ENCODE peak calls at places on chromosomes 13 and 19, in five cellular contexts. E is cardiac muscle cell, A is heart left ventricle, G is uterus, T is pancreas. N is an unnamed sample.

GRCh38 chr13:91817250-91817649 is 418.8 kb downstream of the GPC5 start:
- DNase-seq in E (no peak), A (no peak), G (no peak), T (no peak), N (no peak)

GRCh38 chr13:103873725-103874124 is 807.5 kb upstream of the SLC10A2 start:
- DNase-seq in E (no peak), A (no peak), G (no peak), T (no peak), N (no peak)

GRCh38 chr19:14383898-14384669 is 2.8 kb downstream of the ADGRE5 start:
- DNase-seq in E (no peak), A (no peak), G (peak; percentile 53), T (no peak), N (no peak)

GRCh38 chr19:7986321-7987083 is 18.9 kb downstream of the ELAVL1 start:
- DNase-seq in E (no peak), A (no peak), G (no peak), T (no peak), N (peak; percentile 38)

GRCh38 chr19:45501730-45502014 is 3.4 kb downstream of the PPM1N start:
- DNase-seq in E (no peak), A (no peak), G (no peak), T (no peak), N (no peak)

GRCh38 chr19:7554990-7555864 is 19.7 kb downstream of the PNPLA6 start:
- DNase-seq in E (peak; percentile 21), A (no peak), G (no peak), T (no peak), N (no peak)

GRCh38 chr13:60135344-60135743 is 28.4 kb downstream of the DIAPH3 start:
- DNase-seq in E (no peak), A (no peak), G (no peak), T (no peak), N (no peak)

GRCh38 chr13:112796190-112796915 is 106.5 kb downstream of the ATP11A start:
- DNase-seq in E (no peak), A (no peak), G (no peak), T (no peak), N (no peak)

GRCh38 chr19:45568732-45569131 is 15.9 kb downstream of the OPA3 start:
- DNase-seq in E (no peak), A (no peak), G (no peak), T (no peak), N (no peak)

GRCh38 chr19:15935167-15935702 is 906 bp upstream of the CYP4F11 start:
- DNase-seq in E (no peak), A (no peak), G (no peak), T (no peak), N (no peak)

GRCh38 chr19:31718041-31718440 is 368.8 kb upstream of the TSHZ3 start:
- DNase-seq in E (no peak), A (no peak), G (no peak), T (no peak), N (no peak)

GRCh38 chr13:72864142-72865035 is 82.5 kb downstream of the PIBF1 start:
- DNase-seq in E (no peak), A (no peak), G (no peak), T (no peak), N (peak; percentile 30)

GRCh38 chr13:64553411-64554129 is 2676.6 kb downstream of the PCDH9 start:
- DNase-seq in E (no peak), A (no peak), G (no peak), T (no peak), N (no peak)

GRCh38 chr13:50320297-50320862 is 305.1 kb downstream of the KCNRG start:
- DNase-seq in E (no peak), A (no peak), G (no peak), T (no peak), N (no peak)

GRCh38 chr13:56622840-56623239 is 517.9 kb upstream of the PRR20A start:
- DNase-seq in E (no peak), A (no peak), G (no peak), T (no peak), N (no peak)

GRCh38 chr19:46863818-46864629 is 3.2 kb downstream of the ARHGAP35 start:
- DNase-seq in E (peak; percentile 36), A (no peak), G (no peak), T (no peak), N (peak; percentile 38)

GRCh38 chr13:77515785-77516184 is 19.7 kb upstream of the SCEL start:
- DNase-seq in E (no peak), A (no peak), G (no peak), T (no peak), N (no peak)

GRCh38 chr13:50908371-50908770 is 1.2 kb upstream of the RNASEH2B start:
- DNase-seq in E (no peak), A (no peak), G (no peak), T (no peak), N (no peak)

GRCh38 chr19:23802290-23802689 is 43.6 kb upstream of the ZNF681 start:
- DNase-seq in E (no peak), A (no peak), G (no peak), T (no peak), N (no peak)

GRCh38 chr13:112890316-112891131 is 78.5 kb upstream of the MCF2L start:
- DNase-seq in E (no peak), A (no peak), G (no peak), T (peak; percentile 53), N (no peak)

GRCh38 chr19:17512574-17512939 is 1.1 kb downstream of the PGLS start:
- DNase-seq in E (no peak), A (no peak), G (no peak), T (no peak), N (no peak)

GRCh38 chr13:21434588-21434987 is 24.5 kb downstream of the ZDHHC20 start:
- DNase-seq in E (no peak), A (no peak), G (no peak), T (no peak), N (no peak)

GRCh38 chr13:89695343-89696257 is 1651.9 kb upstream of the MIR17HG start:
- DNase-seq in E (peak; percentile 68), A (no peak), G (no peak), T (no peak), N (no peak)

GRCh38 chr13:37602743-37603381 is 4.3 kb upstream of the POSTN start:
- DNase-seq in E (peak; percentile 16), A (no peak), G (no peak), T (no peak), N (no peak)

GRCh38 chr13:98930014-98930625 is 47.7 kb downstream of the DOCK9 start:
- DNase-seq in E (no peak), A (no peak), G (no peak), T (no peak), N (no peak)

GRCh38 chr19:46426506-46427162 is 2.1 kb downstream of the PNMA8C start:
- DNase-seq in E (peak; percentile 95), A (peak; percentile 85), G (peak; percentile 85), T (peak; percentile 87), N (peak; percentile 60)

GRCh38 chr19:7769171-7769570 is 6.1 kb downstream of the CLEC4M start:
- DNase-seq in E (no peak), A (no peak), G (no peak), T (no peak), N (no peak)

GRCh38 chr19:8452446-8453123 is 7.8 kb downstream of the HNRNPM start:
- DNase-seq in E (no peak), A (no peak), G (no peak), T (no peak), N (no peak)

GRCh38 chr13:25833761-25834160 is 218.1 kb downstream of the SHISA2 start:
- DNase-seq in E (no peak), A (no peak), G (no peak), T (no peak), N (no peak)

DNA sequence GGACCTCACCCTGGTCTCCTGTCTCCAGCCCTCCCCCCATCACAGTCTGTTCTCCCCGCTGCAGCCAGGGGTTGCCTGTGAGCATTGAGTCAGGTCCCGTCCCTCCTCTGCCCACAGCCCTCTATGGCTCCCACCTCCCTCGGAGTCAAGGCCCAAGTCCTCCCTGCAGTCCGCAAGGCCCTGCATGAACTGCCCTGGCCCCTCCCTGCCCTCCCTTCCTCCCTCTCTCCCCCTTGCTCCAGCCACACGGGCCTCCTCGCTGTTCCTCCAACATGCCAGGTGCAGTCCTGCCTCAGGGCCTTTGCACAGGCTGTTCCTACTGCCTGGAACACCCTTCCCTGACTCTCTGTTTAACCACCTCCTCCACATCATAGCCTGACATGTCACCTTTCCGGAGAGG is 2.8 kb downstream of the TINCR start:
- DNase-seq in E (no peak), A (no peak), G (no peak), T (no peak), N (no peak)
- TF ChIP-seq CTCF in E (no peak), A (no peak), G (no peak), T (no peak), N (no peak)

DNA sequence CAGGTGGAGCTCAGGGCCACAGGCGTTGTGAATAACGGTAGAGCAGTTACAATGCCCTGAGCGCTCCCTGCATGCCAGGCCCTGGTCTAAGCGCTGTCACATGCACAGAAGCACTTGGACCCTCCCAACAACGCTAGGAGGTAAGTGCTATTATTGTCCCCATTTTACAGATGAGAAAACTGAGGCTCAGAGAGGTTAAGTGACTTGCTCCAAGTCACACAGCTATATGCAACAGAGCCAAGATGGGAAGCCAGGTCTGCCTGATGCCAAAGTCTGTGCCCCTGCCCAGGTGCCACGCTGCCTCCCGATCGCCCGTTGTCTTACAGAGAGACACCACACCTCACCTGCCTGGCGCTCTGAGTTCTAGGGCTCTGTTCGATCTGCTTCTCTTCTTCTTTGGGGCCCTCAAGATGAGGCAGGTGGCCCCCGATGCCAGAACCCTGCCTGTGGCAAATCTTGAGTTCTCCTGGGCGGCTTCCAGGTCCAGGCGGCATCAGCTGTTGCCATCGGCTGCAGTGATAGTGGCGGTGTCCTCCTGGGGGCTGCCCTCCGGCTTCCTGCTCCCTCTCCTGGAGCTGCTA is 20.0 kb downstream of the YIPF2 start:
- DNase-seq in E (no peak), A (no peak), G (no peak), T (no peak), N (no peak)
- H3K4me3 ChIP-seq in E (no peak overlapping the region), A (no peak overlapping the region), G (no peak overlapping the region), T (no peak overlapping the region), N (no peak overlapping the region)

DNA sequence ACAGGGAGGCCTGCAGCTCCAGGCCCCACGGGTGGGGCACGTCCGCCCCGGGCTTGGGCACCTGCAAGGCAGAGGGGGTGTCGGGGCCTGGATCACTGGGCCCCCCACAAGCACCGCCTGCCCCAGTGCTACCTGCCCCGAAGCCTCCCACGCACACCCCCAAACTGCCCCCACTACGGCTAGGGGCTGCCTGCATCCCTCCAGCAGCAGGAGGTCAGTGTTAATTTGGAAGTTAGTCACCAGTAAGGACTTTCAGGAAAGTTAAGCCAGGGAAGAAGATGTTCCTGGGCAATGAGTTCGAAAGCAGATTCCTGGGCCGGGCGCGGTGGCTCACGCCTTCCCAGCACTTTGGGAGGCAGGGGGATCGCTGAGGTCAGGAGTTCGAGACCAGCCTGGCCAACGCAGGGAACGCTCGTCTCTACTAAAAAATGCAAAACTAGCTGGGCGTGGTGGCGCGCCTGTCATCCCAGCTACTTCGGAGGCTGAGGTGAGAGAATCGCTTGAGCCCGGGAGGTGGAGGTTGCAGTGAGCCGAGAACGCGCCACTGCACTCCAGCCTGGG is 5.5 kb downstream of the PEAK3 start:
- DNase-seq in E (no peak), A (no peak), G (no peak), T (no peak), N (no peak)
- TF ChIP-seq CTCF in E (no peak), A (no peak), G (no peak), T (no peak), N (no peak)

GRCh38 chr13:106581268-106581667 is 13.3 kb upstream of the ARGLU1 start:
- DNase-seq in E (no peak), A (no peak), G (no peak), T (no peak), N (no peak)

DNA sequence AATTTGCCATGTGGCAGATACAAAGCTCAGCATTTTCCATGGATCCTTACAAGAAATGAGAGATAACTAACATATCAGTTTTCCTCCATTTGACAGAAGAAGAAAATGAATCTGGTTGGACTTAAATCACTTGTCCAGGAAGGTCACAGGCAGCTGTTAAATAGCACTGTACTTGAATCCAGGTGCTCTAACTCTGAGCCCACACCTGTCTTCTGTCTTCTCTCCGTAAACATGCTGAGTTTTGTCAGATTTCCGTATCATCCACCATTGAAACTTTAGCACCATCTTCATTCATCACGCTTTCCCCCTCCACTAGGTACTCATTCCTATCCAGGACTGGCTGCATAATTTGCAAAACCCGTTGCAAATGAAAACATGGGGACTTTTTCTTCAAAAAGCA is 12.6 kb upstream of the ARGLU1 start:
- DNase-seq in E (no peak), A (no peak), G (no peak), T (no peak), N (no peak)
- H3K4me3 ChIP-seq in E (no peak overlapping the region), A (no peak overlapping the region), G (no peak overlapping the region), T (no peak overlapping the region), N (no peak overlapping the region)

N was measured in HFF-Myc.